ENCODE peak calls at places on chromosomes 3 and 15, in six cellular contexts. J is IMR-90, L is lower leg skin, Z is upper lobe of left lung, W is adrenal gland, K is esophagus muscularis mucosa. R is an unnamed sample.
A peak's percentile ranks its signal among the peaks of the same experiment; 100 is the strongest.

GRCh38 chr15:96551196-96551595 is 220.7 kb downstream of the NR2F2 start:
- DNase-seq in W (no peak), L (no peak), J (no peak), Z (no peak), K (no peak), R (no peak)

GRCh38 chr15:63296195-63296594 is 18.8 kb downstream of the APH1B start:
- DNase-seq in L (no peak), K (no peak), Z (no peak), W (peak; percentile 60), J (no peak), R (no peak)

GRCh38 chr15:43208052-43209002 is 12.5 kb downstream of the EPB42 start:
- DNase-seq in J (no peak), K (peak; percentile 91), L (peak; percentile 72), Z (no peak), W (no peak), R (no peak)

GRCh38 chr3:44114142-44114541 is 127.5 kb upstream of the TOPAZ1 start:
- DNase-seq in L (no peak), K (no peak), W (peak; percentile 35), J (peak; percentile 3), Z (peak; percentile 81), R (no peak)

GRCh38 chr3:27224197-27224596 is 145.0 kb downstream of the NEK10 start:
- DNase-seq in Z (no peak), J (peak; percentile 17), K (no peak), W (no peak), L (no peak), R (no peak)

GRCh38 chr3:71859128-71859519 is 74.2 kb upstream of the PROK2 start:
- DNase-seq in K (no peak), L (no peak), W (peak; percentile 38), Z (no peak), J (no peak), R (no peak)

GRCh38 chr3:127226451-127226850 is 33.5 kb downstream of the PRR23E start:
- DNase-seq in Z (no peak), L (no peak), K (peak; percentile 60), J (no peak), W (no peak), R (no peak)

GRCh38 chr3:4829031-4829394 is 150.2 kb upstream of the BHLHE40 start:
- DNase-seq in L (no peak), J (no peak), Z (no peak), W (no peak), K (no peak), R (no peak)

GRCh38 chr3:189515916-189516531 is 115.2 kb upstream of the TP63 start:
- DNase-seq in K (no peak), J (no peak), W (no peak), Z (no peak), L (no peak), R (no peak)

DNA sequence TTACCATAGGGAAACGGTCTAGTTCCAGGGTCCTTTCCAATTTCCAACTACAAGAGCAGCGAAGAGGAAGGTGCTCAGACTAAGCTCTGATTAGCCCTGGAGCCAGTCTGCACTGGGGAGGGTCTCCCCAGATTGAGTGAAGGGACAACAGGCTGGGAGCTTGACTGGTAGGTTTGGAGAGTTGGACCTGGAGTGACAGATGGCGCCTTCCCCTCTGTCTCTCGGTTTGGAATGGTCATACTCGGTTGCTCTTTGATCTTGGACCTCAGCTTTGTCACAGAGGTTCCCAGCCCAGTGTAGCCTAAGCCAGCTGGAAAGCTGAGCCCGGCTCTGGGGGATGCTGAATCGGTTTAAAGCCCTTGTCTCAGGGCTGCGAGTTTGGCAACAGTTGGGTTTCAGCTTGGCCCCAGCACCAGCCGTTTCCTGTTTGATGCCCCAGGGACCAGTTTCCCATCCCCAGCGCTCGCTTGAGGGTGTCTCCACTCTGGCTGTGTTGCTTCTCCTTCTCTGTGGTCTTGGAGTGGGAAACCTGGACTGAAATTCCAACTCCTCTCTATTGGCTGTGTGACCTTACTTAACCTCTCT is 53.1 kb upstream of the ULK4 start:
- DNase-seq in J (no peak), W (peak; percentile 58), K (no peak), Z (no peak), L (peak; percentile 90), R (peak; percentile 80)
- TF ChIP-seq POLR2A in J (no peak), W (no peak), K (no peak), Z (no peak), L (no peak), R (no peak)

DNA sequence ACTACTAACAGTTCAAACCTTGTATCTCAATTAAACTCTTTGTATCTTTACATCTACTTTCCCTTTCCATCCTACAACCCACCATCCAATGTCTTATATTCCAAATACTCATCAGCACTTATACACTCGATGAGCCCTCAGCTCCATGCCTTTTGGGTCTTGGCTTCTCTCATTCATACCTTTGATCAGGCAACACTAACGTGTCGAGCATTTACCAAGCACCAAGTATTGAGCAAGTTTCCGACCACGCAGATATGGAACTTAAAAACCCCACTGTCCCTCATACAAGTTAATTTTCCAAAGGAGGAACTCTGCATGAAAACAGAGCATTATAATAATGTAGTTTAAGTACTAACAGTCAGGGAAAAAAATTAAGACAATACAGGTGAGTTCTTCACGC is 102.7 kb downstream of the IL1RAP start:
- DNase-seq in K (no peak), J (no peak), Z (no peak), W (no peak), L (no peak), R (no peak)
- TF ChIP-seq POLR2A in K (no peak), J (no peak), Z (no peak), W (no peak), L (no peak), R (no peak)

DNA sequence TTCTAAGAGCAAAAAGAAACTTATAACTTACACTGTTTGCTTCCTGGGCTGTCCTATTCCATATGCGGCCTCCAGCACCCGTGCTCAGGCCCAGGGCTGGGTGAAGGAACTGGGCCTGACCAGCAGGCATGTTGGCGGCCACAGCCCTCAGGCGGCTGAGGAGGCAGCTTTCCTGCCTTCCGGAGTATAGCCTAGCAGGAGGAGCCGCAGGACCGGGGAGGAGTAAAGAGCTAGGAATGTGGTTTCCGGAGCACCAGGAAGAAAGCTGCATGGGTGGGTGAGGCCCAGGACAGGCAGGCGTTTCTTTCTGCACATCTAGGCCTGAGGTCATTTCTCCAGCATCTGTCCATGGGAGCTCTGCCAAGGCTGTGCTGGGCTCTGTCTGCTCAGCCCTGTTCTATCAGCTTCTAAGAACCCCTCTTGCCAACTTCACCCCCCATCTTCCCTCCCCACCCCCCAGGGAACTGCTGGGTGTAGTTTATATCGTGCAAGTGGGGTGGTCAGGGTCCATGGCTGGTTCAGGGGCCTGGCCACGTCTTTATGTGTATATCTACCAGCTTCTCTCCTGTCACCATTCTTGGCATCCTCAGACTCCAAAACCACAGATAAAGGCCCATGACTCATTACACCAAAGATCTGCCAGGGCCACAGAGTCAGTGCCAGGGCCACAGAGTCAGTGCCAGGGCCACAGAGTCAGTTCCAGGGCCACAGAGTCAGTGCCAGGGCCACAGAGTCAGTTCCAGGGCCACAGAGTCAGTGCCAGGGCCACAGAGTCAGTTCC is 7.8 kb upstream of the KIF7 start:
- DNase-seq in Z (peak; percentile 66), K (no peak), W (peak; percentile 59), J (peak; percentile 92), L (peak; percentile 90), R (peak; percentile 83)
- TF ChIP-seq POLR2A in Z (no peak), K (no peak), W (no peak), J (peak; percentile 70), L (no peak), R (no peak)

GRCh38 chr3:52038227-52038626 is 18.1 kb downstream of the DUSP7 start:
- DNase-seq in W (no peak), L (no peak), J (no peak), Z (no peak), K (no peak), R (no peak)

GRCh38 chr3:52041118-52041847 is 15.1 kb downstream of the DUSP7 start:
- DNase-seq in W (no peak), Z (no peak), L (no peak), K (no peak), J (no peak), R (no peak)

GRCh38 chr3:52039426-52039825 is 16.9 kb downstream of the DUSP7 start:
- DNase-seq in L (no peak), Z (no peak), J (no peak), W (no peak), K (no peak), R (no peak)

GRCh38 chr3:52040600-52040999 is 15.8 kb downstream of the DUSP7 start:
- DNase-seq in L (no peak), J (no peak), Z (no peak), K (no peak), W (no peak), R (no peak)

DNA sequence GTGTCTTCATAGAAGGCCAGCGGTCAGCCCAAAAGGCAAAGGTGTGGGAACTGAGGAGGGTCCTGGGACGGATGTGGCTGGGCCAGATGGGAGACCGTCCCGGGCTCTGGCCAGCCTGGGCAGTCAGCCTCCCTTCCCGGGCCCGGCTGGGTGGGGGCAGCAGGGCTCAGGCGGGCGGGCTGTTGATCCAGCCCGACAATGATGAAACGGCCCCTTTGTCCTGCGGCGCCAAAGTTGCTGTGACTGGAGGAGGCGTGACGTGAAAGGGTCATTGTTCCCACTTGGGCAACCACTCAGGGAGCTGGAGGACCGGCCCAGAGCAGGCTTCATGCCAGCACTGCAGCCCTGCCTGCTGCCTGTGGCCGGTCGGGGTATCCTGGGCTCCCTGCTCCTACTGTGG is 16.5 kb downstream of the DUSP7 start:
- DNase-seq in W (peak; percentile 51), Z (peak; percentile 85), J (no peak), L (no peak), K (no peak), R (no peak)
- TF ChIP-seq POLR2A in W (no peak), Z (no peak), J (no peak), L (no peak), K (no peak), R (no peak)

GRCh38 chr15:82750831-82751181 is 41.1 kb upstream of the AP3B2 start:
- DNase-seq in W (no peak), K (no peak), Z (no peak), J (no peak), L (no peak), R (no peak)

GRCh38 chr15:82748315-82748714 is 38.6 kb upstream of the AP3B2 start:
- DNase-seq in L (no peak), J (no peak), K (no peak), Z (no peak), W (no peak), R (no peak)

DNA sequence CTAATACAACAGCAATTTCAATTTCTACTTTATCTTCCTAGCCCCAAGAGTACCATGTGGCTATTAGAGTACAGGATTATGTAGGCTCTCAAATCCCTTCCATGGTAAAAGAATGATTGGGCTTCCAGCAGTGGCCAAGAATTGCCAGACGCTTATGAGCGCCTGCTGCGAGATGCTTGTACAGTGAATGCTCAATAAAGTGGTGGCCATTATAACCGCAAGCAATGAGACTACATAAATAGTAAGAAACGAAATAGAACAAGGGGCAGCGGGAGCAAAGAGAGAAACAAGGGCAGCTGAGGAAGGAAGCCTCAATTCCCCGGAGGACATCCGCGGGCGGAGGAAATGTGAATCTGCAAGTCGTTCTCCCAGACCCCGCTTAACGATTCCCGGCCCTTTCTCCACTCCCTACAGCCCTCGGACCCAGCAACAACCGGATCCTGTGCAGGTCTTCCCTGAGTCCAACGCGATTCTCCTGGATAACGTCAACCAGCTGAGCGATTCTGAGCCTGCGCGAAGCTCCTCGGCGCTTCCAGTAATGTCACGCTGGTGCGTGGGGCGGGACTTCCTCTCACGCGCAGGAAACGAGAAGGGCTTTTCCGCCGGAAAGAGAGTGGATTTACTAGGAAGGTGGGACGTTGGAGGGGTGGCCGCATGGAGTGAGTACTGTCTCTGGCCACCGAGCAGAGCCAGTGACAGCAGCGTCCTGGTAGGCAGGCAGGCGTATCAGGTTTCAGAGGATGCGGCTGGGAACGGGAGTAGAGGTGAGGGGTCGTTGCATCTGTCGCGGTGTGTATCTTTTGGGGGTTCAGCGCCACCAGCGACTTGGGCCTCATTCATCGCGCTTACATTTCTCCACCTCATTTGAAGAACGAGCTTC is 40.5 kb upstream of the AP3B2 start:
- DNase-seq in J (peak; percentile 94), L (peak; percentile 97), Z (peak; percentile 89), K (peak; percentile 96), W (peak; percentile 94), R (peak; percentile 95)
- TF ChIP-seq POLR2A in J (peak; percentile 77), L (no peak), Z (no peak), K (peak; percentile 56), W (peak; percentile 77), R (no peak)

R was measured in suprapubic skin.